ENCODE peak calls at places on chromosomes 13 and 19, in eight cellular contexts. H, P, C, V, T, U, Y and K are unnamed samples.

GRCh38 chr13:104650426-104650825 is 1584.2 kb upstream of the SLC10A2 start:
- DNase-seq in H (no peak), P (no peak), C (no peak), V (no peak), T (no peak), U (no peak), Y (no peak), K (no peak)

GRCh38 chr13:31495336-31495735 is 244.0 kb upstream of the RXFP2 start:
- DNase-seq in H (no peak), P (no peak), C (no peak), V (no peak), T (no peak), U (no peak), Y (no peak), K (no peak)

GRCh38 chr19:13463296-13463695 is 43.0 kb downstream of the CACNA1A start:
- DNase-seq in H (peak; percentile 85), P (no peak), C (no peak), V (peak; percentile 6), T (no peak), U (no peak), Y (no peak), K (no peak)

GRCh38 chr13:27199691-27200090 is 28.1 kb upstream of the USP12 start:
- DNase-seq in H (no peak), P (no peak), C (no peak), V (no peak), T (no peak), U (no peak), Y (no peak), K (no peak)

GRCh38 chr19:10730932-10731331 is 13.1 kb downstream of the DNM2 start:
- DNase-seq in H (no peak), P (no peak), C (peak; percentile 37), V (no peak), T (peak; percentile 48), U (no peak), Y (no peak), K (no peak)

GRCh38 chr13:50323440-50324070 is 308.3 kb downstream of the KCNRG start:
- DNase-seq in H (no peak), P (no peak), C (no peak), V (peak; percentile 97), T (peak; percentile 40), U (no peak), Y (no peak), K (no peak)

GRCh38 chr13:66328486-66328885 is 901.6 kb downstream of the PCDH9 start:
- DNase-seq in H (no peak), P (no peak), C (no peak), V (no peak), T (no peak), U (no peak), Y (no peak), K (no peak)

GRCh38 chr13:39244561-39245230 is 206.4 kb downstream of the NHLRC3 start:
- DNase-seq in H (no peak), P (no peak), C (no peak), V (no peak), T (no peak), U (no peak), Y (no peak), K (no peak)

GRCh38 chr19:45356760-45357444 is 13.5 kb downstream of the ERCC2 start:
- DNase-seq in H (no peak), P (no peak), C (no peak), V (no peak), T (no peak), U (no peak), Y (no peak), K (no peak)

GRCh38 chr13:62119739-62120700 is 704.4 kb upstream of the PCDH20 start:
- DNase-seq in H (no peak), P (no peak), C (no peak), V (peak; percentile 2), T (peak; percentile 14), U (no peak), Y (no peak), K (no peak)

GRCh38 chr19:13993554-13994308 is 12.4 kb downstream of the RFX1 start:
- DNase-seq in H (no peak), P (no peak), C (no peak), V (no peak), T (no peak), U (no peak), Y (no peak), K (no peak)

GRCh38 chr13:45781553-45782326 is 69.8 kb downstream of the SIAH3 start:
- DNase-seq in H (no peak), P (peak; percentile 4), C (no peak), V (peak; percentile 47), T (no peak), U (peak; percentile 52), Y (peak; percentile 88), K (peak; percentile 56)

GRCh38 chr13:98961204-98962105 is 16.4 kb downstream of the DOCK9 start:
- DNase-seq in H (no peak), P (no peak), C (no peak), V (peak; percentile 40), T (no peak), U (no peak), Y (no peak), K (no peak)

GRCh38 chr19:34588249-34588648 is 88.7 kb downstream of the SCGB2B2 start:
- DNase-seq in H (no peak), P (no peak), C (no peak), V (no peak), T (no peak), U (no peak), Y (no peak), K (no peak)

GRCh38 chr13:27607125-27607524 is 13.2 kb downstream of the LNX2 start:
- DNase-seq in H (no peak), P (no peak), C (no peak), V (peak; percentile 85), T (peak; percentile 7), U (no peak), Y (no peak), K (no peak)

GRCh38 chr13:33184131-33184485 is 101.4 kb downstream of the STARD13 start:
- DNase-seq in H (no peak), P (no peak), C (no peak), V (no peak), T (no peak), U (no peak), Y (no peak), K (no peak)

GRCh38 chr19:47024502-47024901 is 4.9 kb downstream of the NPAS1 start:
- DNase-seq in H (no peak), P (no peak), C (no peak), V (no peak), T (no peak), U (no peak), Y (no peak), K (no peak)

GRCh38 chr13:23570931-23571330 is 719 bp downstream of the TNFRSF19 start:
- DNase-seq in H (no peak), P (no peak), C (no peak), V (peak; percentile 54), T (no peak), U (no peak), Y (no peak), K (no peak)

GRCh38 chr19:3319643-3320353 is 46.6 kb upstream of the NFIC start:
- DNase-seq in H (no peak), P (no peak), C (no peak), V (peak; percentile 87), T (peak; percentile 82), U (no peak), Y (no peak), K (no peak)

GRCh38 chr13:23797276-23797903 is 91.8 kb downstream of the MIPEP start:
- DNase-seq in H (no peak), P (no peak), C (no peak), V (no peak), T (no peak), U (no peak), Y (no peak), K (no peak)

GRCh38 chr19:18385675-18386542 is at the start of gene GDF15:
- DNase-seq in H (peak; percentile 64), P (no peak), C (no peak), V (peak; percentile 87), T (peak; percentile 67), U (peak; percentile 94), Y (peak; percentile 67), K (peak; percentile 63)

GRCh38 chr13:113585828-113586355 is 1.3 kb downstream of the TFDP1 start:
- DNase-seq in H (no peak), P (no peak), C (no peak), V (no peak), T (no peak), U (no peak), Y (no peak), K (no peak)

GRCh38 chr19:5294403-5295160 is 46.0 kb downstream of the PTPRS start:
- DNase-seq in H (no peak), P (no peak), C (no peak), V (no peak), T (no peak), U (no peak), Y (peak; percentile 48), K (no peak)

GRCh38 chr19:35436477-35437141 is 11.4 kb upstream of the FFAR2 start:
- DNase-seq in H (no peak), P (no peak), C (no peak), V (peak; percentile 7), T (peak; percentile 22), U (no peak), Y (peak; percentile 55), K (no peak)